ENCODE peak calls at places on chromosomes 13 and 19, in nine cellular contexts. B is ovary, Q is cardiac fibroblast, H is SK-N-SH, Y is kidney epithelial cell, M is fibroblast of pulmonary artery, N is breast epithelium, A is K562, U is hepatocyte. G is an unnamed sample.

GRCh38 chr13:84994582-84994981 is 804.6 kb downstream of the SLITRK6 start:
- DNase-seq in B (no peak), Q (no peak), H (peak; percentile 34), Y (no peak), M (no peak), N (no peak), A (no peak), U (peak; percentile 41), G (no peak)

GRCh38 chr19:5949792-5950305 is 28.1 kb downstream of the RANBP3 start:
- DNase-seq in B (no peak), Q (no peak), H (no peak), Y (no peak), M (no peak), N (no peak), A (no peak), U (no peak), G (no peak)

GRCh38 chr13:61128850-61129645 is 286.6 kb downstream of the PCDH20 start:
- DNase-seq in B (no peak), Q (no peak), H (no peak), Y (no peak), M (no peak), N (no peak), A (no peak), U (no peak), G (no peak)

GRCh38 chr13:99281811-99282263 is 23.7 kb upstream of the GPR18 start:
- DNase-seq in B (peak; percentile 28), Q (no peak), H (no peak), Y (no peak), M (no peak), N (no peak), A (no peak), U (no peak), G (peak; percentile 51)

GRCh38 chr19:46040952-46041500 is at the start of gene IGFL4:
- DNase-seq in B (no peak), Q (no peak), H (no peak), Y (no peak), M (no peak), N (no peak), A (peak; percentile 14), U (peak; percentile 43), G (no peak)

GRCh38 chr19:45254044-45254531 is 3.0 kb downstream of the MARK4 start:
- DNase-seq in B (no peak), Q (no peak), H (peak; percentile 79), Y (no peak), M (no peak), N (no peak), A (peak; percentile 78), U (no peak), G (no peak)

GRCh38 chr13:49731766-49732165 is 40.5 kb upstream of the EBPL start:
- DNase-seq in B (no peak), Q (peak; percentile 77), H (no peak), Y (no peak), M (peak; percentile 66), N (no peak), A (no peak), U (no peak), G (no peak)

GRCh38 chr19:33204136-33204973 is 10.2 kb downstream of the LRP3 start:
- DNase-seq in B (no peak), Q (no peak), H (peak; percentile 21), Y (no peak), M (no peak), N (no peak), A (no peak), U (no peak), G (no peak)

GRCh38 chr19:9362905-9363304 is at the start of gene ZNF177:
- DNase-seq in B (no peak), Q (peak; percentile 4), H (peak; percentile 79), Y (no peak), M (no peak), N (no peak), A (peak; percentile 27), U (no peak), G (no peak)

GRCh38 chr13:76885203-76886004 is 801 bp downstream of the KCTD12 start:
- DNase-seq in B (peak; percentile 78), Q (peak; percentile 82), H (peak; percentile 81), Y (no peak), M (peak; percentile 84), N (peak; percentile 63), A (peak; percentile 9), U (peak; percentile 78), G (no peak)

GRCh38 chr13:50910483-50910805 is 853 bp downstream of the RNASEH2B start:
- DNase-seq in B (peak; percentile 49), Q (peak; percentile 62), H (peak; percentile 73), Y (no peak), M (peak; percentile 37), N (peak; percentile 56), A (no peak), U (no peak), G (no peak)

GRCh38 chr19:35327642-35328041 is 1.3 kb upstream of the CD22 start:
- DNase-seq in B (no peak), Q (no peak), H (no peak), Y (no peak), M (no peak), N (no peak), A (peak; percentile 54), U (no peak), G (no peak)

GRCh38 chr19:1465191-1466016 is 13.6 kb downstream of the C19orf25 start:
- DNase-seq in B (no peak), Q (peak; percentile 51), H (no peak), Y (no peak), M (no peak), N (no peak), A (no peak), U (peak; percentile 85), G (no peak)

GRCh38 chr19:1274081-1274851 is 1.1 kb upstream of the FAM174C start:
- DNase-seq in B (peak; percentile 54), Q (peak; percentile 3), H (no peak), Y (no peak), M (no peak), N (no peak), A (no peak), U (no peak), G (no peak)

GRCh38 chr19:2500157-2500556 is 24.2 kb downstream of the GADD45B start:
- DNase-seq in B (no peak), Q (no peak), H (no peak), Y (no peak), M (no peak), N (no peak), A (no peak), U (no peak), G (no peak)
- TF ChIP-seq CTCF in B (no peak), Q (no peak), H (no peak), Y (no peak), M (no peak), N (no peak), A (no peak), U (no peak), G (no peak)

GRCh38 chr19:55640043-55640576 is 692 bp upstream of the ZNF580 start:
- DNase-seq in B (peak; percentile 76), Q (peak; percentile 57), H (peak; percentile 83), Y (no peak), M (peak; percentile 78), N (peak; percentile 71), A (peak; percentile 62), U (no peak), G (peak; percentile 67)

GRCh38 chr19:55640577-55641375 is at the start of gene ZNF580:
- DNase-seq in B (peak; percentile 69), Q (peak; percentile 75), H (peak; percentile 90), Y (no peak), M (peak; percentile 86), N (peak; percentile 64), A (peak; percentile 80), U (peak; percentile 83), G (no peak)

GRCh38 chr19:55642153-55643002 is 1.1 kb upstream of the ZNF581 start:
- DNase-seq in B (no peak), Q (peak; percentile 36), H (peak; percentile 47), Y (no peak), M (no peak), N (no peak), A (no peak), U (no peak), G (no peak)

GRCh38 chr19:55643003-55643732 is at the start of gene ZNF581:
- DNase-seq in B (peak; percentile 74), Q (peak; percentile 82), H (peak; percentile 90), Y (no peak), M (peak; percentile 79), N (peak; percentile 72), A (no peak), U (peak; percentile 83), G (peak; percentile 63)

GRCh38 chr19:55641376-55642152 is 762 bp downstream of the ZNF580 start:
- DNase-seq in B (peak; percentile 51), Q (peak; percentile 36), H (peak; percentile 45), Y (no peak), M (peak; percentile 36), N (no peak), A (no peak), U (no peak), G (no peak)
- H3K4me3 ChIP-seq in B (peak overlapping the region; percentile 93), Q (peak overlapping the region; percentile 81), H (peak overlapping the region; percentile 81), Y (peak overlapping the region; percentile 68), M (peak overlapping the region; percentile 88), N (peak overlapping the region; percentile 99), A (peak overlapping the region; percentile 94), U (peak overlapping the region; percentile 99), G (peak overlapping the region; percentile 71)

GRCh38 chr13:74171621-74172020 is 37.4 kb upstream of the KLF12 start:
- DNase-seq in B (no peak), Q (no peak), H (no peak), Y (no peak), M (no peak), N (no peak), A (no peak), U (no peak), G (no peak)
- TF ChIP-seq CTCF in B (no peak), Q (no peak), H (no peak), Y (no peak), M (no peak), N (no peak), A (no peak), U (no peak), G (no peak)

DNA sequence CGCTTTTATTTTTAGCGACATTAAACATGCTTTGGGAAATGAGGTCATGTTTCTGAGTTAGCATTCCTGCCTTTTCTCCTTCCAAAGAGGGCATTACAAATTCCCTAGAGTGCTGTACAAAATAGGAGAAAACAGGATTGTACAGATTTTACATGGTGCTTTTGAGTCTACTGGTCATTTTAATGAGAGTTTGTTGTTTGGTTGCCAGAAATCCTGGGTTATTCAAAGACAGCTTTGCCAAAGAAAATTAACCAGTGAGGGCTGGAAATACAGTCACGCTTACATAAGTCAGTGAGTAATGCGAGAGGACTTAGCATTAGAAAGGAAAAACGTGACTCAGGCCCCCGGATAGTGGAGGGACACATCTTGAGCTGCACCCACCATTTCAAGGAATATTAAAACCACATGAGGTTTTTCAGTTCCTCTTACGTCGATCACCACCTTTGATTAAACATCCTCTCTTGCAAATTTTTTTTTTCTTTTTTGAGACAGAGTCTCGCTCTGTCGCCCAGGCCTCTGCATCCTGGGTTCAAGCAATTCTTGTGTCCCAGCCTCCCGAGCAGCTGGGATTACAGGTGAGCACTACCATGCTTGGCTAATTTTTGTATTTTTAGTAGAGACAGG is 55.4 kb downstream of the SACS start:
- DNase-seq in B (peak; percentile 38), Q (peak; percentile 98), H (no peak), Y (peak; percentile 84), M (peak; percentile 93), N (no peak), A (no peak), U (peak; percentile 68), G (peak; percentile 79)
- H3K4me3 ChIP-seq in B (no peak overlapping the region), Q (no peak overlapping the region), H (peak overlapping the region; percentile 34), Y (no peak overlapping the region), M (no peak overlapping the region), N (no peak overlapping the region), A (no peak overlapping the region), U (no peak overlapping the region), G (no peak overlapping the region)

GRCh38 chr19:7845390-7846179 is 15.6 kb downstream of the EVI5L start:
- DNase-seq in B (no peak), Q (no peak), H (no peak), Y (no peak), M (no peak), N (no peak), A (no peak), U (no peak), G (no peak)
- TF ChIP-seq CTCF in B (no peak), Q (no peak), H (no peak), Y (no peak), M (no peak), N (no peak), A (no peak), U (no peak), G (no peak)

G was measured in GM12864.